ENCODE peak calls at places on chromosomes 12 and 14, in nine cellular contexts. M is left lung, B is dorsolateral prefrontal cortex, T is uterus, A is fibroblast of mammary gland, Y is fibroblast of pulmonary artery, J is HAP-1, U is neuronal stem cell, G is AG04450. Z is an unnamed sample.

GRCh38 chr12:22719745-22720144 is 94.8 kb downstream of the ETNK1 start:
- DNase-seq in M (no peak), B (no peak), T (no peak), A (no peak), Y (no peak), J (no peak), U (no peak), G (no peak), Z (no peak)

GRCh38 chr12:65279387-65280112 is 1.1 kb downstream of the MSRB3 start:
- DNase-seq in M (no peak), B (peak), T (no peak), A (peak), Y (peak), J (no peak), U (no peak), G (no peak), Z (peak)

GRCh38 chr12:65821336-65821735 is 2.9 kb upstream of the HMGA2 start:
- DNase-seq in M (no peak), B (no peak), T (no peak), A (peak), Y (no peak), J (no peak), U (no peak), G (no peak), Z (no peak)

GRCh38 chr12:3223601-3224529 is 146.7 kb downstream of the TSPAN9 start:
- DNase-seq in M (no peak), B (no peak), T (no peak), A (no peak), Y (no peak), J (no peak), U (no peak), G (no peak), Z (no peak)

GRCh38 chr12:50088577-50089335 is 3.6 kb downstream of the SMARCD1 start:
- DNase-seq in M (no peak), B (peak), T (peak), A (peak), Y (peak), J (peak), U (no peak), G (no peak), Z (peak)

GRCh38 chr14:37056473-37056872 is 115.9 kb downstream of the SLC25A21 start:
- DNase-seq in M (no peak), B (no peak), T (no peak), A (peak), Y (peak), J (no peak), U (no peak), G (peak), Z (peak)

GRCh38 chr12:56836800-56837663 is 73.9 kb downstream of the HSD17B6 start:
- DNase-seq in M (no peak), B (no peak), T (no peak), A (peak), Y (peak), J (no peak), U (no peak), G (peak), Z (peak)

GRCh38 chr12:12474931-12475485 is 87.7 kb downstream of the DUSP16 start:
- DNase-seq in M (no peak), B (no peak), T (no peak), A (peak), Y (peak), J (no peak), U (no peak), G (no peak), Z (peak)

GRCh38 chr12:90940872-90941499 is 14.0 kb downstream of the CCER1 start:
- DNase-seq in M (no peak), B (no peak), T (no peak), A (peak), Y (peak), J (peak), U (peak), G (no peak), Z (peak)

GRCh38 chr14:21868442-21869046 is 194.9 kb upstream of the OR4E1 start:
- DNase-seq in M (no peak), B (peak), T (no peak), A (peak), Y (peak), J (peak), U (peak), G (no peak), Z (peak)

GRCh38 chr12:70609739-70610491 is 27.3 kb downstream of the PTPRB start:
- DNase-seq in M (peak), B (peak), T (peak), A (peak), Y (peak), J (no peak), U (no peak), G (no peak), Z (no peak)

GRCh38 chr12:70609203-70609602 is 28.0 kb downstream of the PTPRB start:
- DNase-seq in M (no peak), B (no peak), T (no peak), A (no peak), Y (no peak), J (no peak), U (no peak), G (no peak), Z (no peak)

GRCh38 chr12:70607107-70607506 is 30.1 kb downstream of the PTPRB start:
- DNase-seq in M (no peak), B (no peak), T (no peak), A (no peak), Y (no peak), J (peak), U (no peak), G (no peak), Z (no peak)

GRCh38 chr12:70606001-70606400 is 31.2 kb downstream of the PTPRB start:
- DNase-seq in M (no peak), B (no peak), T (no peak), A (peak), Y (no peak), J (no peak), U (no peak), G (no peak), Z (no peak)

DNA sequence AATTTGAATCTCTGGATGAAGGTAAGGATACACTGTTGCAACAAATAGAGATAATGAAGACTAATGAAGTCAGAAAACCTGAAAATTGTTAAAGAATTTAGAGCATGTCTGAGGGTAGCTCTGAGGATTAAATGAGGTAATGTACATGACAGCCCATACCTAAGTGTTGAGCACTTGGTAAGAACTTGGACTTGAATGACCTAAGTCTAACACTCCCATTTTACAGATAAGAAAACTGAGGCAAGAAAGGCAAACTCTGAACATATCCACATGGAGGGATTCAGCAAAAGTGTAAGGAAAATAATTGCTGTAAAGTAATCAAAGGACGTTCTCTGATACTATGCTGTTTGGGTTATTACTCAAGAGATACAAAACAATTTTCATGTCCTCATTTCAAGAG is 29.0 kb downstream of the PTPRB start:
- DNase-seq in M (no peak), B (no peak), T (no peak), A (no peak), Y (no peak), J (no peak), U (no peak), G (no peak), Z (no peak)
- H3K4me3 ChIP-seq in M (no peak), B (peak), T (no peak), A (no peak), Y (no peak), J (no peak), U (no peak), G (no peak), Z (no peak)

GRCh38 chr12:19801941-19802340 is 362.6 kb downstream of the AEBP2 start:
- DNase-seq in M (no peak), B (no peak), T (no peak), A (no peak), Y (no peak), J (no peak), U (no peak), G (no peak), Z (peak)

GRCh38 chr12:19799886-19800602 is 360.8 kb downstream of the AEBP2 start:
- DNase-seq in M (no peak), B (no peak), T (no peak), A (no peak), Y (peak), J (no peak), U (no peak), G (no peak), Z (peak)

GRCh38 chr12:19799216-19799615 is 359.9 kb downstream of the AEBP2 start:
- DNase-seq in M (no peak), B (no peak), T (no peak), A (no peak), Y (peak), J (no peak), U (no peak), G (no peak), Z (peak)

GRCh38 chr12:19802915-19803314 is 363.6 kb downstream of the AEBP2 start:
- DNase-seq in M (no peak), B (no peak), T (no peak), A (no peak), Y (no peak), J (no peak), U (no peak), G (no peak), Z (no peak)

GRCh38 chr12:19800884-19801283 is 361.6 kb downstream of the AEBP2 start:
- DNase-seq in M (no peak), B (no peak), T (no peak), A (peak), Y (peak), J (no peak), U (no peak), G (no peak), Z (peak)
- H3K4me3 ChIP-seq in M (no peak), B (no peak), T (no peak), A (no peak), Y (no peak), J (no peak), U (no peak), G (no peak), Z (no peak)

DNA sequence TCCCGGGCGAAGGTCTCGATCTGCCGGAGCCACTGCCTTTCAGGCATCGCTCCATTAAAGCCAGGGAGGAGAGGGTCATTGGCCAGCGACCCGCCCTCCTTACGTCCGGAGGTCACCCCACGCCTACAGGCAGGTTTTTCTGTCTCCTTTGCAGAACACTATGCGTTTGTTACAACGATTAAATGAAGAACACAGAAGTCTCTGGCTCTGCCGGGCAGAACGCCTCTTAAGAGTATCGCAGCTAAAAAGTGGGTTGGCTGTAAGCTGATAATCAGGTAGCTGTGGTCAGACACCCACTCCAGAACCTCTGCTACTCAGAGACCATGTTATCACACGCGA is 15.0 kb downstream of the OTX2 start:
- DNase-seq in M (no peak), B (no peak), T (no peak), A (no peak), Y (no peak), J (no peak), U (no peak), G (no peak), Z (no peak)
- H3K4me3 ChIP-seq in M (no peak), B (no peak), T (no peak), A (no peak), Y (no peak), J (no peak), U (no peak), G (no peak), Z (no peak)

DNA sequence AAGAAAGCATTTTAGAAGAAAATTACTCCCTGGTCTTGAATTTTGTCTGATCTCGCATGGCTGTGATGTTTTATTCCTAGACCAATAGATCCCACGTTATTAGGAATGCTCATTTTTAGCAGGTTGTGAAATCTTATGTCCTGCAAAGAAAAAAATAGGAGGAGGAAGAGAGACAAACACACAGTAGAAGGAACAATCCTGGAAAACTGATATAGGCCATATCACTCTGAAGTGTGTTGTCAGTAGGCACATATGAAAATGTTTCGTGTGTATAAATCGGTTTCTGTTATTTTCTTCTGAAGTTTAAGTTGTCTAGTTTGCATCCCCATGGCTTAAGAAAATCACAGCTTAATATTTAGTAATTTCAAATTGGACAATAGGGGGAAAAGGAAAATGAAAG is 12.4 kb downstream of the SLCO1B3 start:
- DNase-seq in M (no peak), B (no peak), T (no peak), A (no peak), Y (no peak), J (no peak), U (no peak), G (no peak), Z (no peak)
- H3K4me3 ChIP-seq in M (no peak), B (no peak), T (no peak), A (no peak), Y (no peak), J (no peak), U (no peak), G (no peak), Z (no peak)

DNA sequence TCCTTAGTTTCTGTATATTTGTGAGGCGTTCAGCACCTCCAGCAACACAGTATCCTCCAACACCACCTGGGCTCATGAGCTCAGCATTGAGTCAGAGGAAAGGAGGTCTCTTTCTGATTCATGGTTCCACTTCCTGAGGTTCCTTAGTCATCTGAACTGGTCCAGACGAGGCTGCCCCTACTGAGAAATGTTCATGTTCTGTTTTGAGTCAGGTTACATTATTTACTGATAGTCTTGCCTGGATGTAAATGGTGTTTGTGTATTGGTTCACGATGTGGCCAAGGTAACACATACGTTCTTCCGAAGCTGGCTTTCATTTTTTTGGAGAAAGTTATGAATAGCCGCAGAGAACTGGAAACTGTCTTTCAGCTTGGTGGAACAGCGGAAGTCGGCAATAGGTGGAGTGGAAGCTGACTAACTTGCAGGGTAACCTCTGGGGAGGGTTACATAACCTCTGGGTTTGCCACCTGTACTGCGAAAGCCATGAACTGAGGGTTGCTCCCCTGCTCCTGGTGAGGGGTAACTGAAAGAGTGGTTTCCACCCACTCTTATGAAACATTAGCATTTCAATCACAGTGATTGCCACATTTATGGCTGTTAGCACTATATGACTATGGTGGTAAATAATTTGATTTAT is 42.2 kb upstream of the MANSC4 start:
- DNase-seq in M (no peak), B (no peak), T (no peak), A (peak), Y (peak), J (no peak), U (no peak), G (peak), Z (peak)
- H3K4me3 ChIP-seq in M (no peak), B (no peak), T (no peak), A (no peak), Y (no peak), J (no peak), U (no peak), G (no peak), Z (no peak)